ENCODE peak calls at places on chromosomes 1 and 21, in six cellular contexts. R is GM23248, C is astrocyte, N is hepatocyte, Y is HCT116, V is fibroblast of lung. G is an unnamed sample. For H4K20me1, the result is how much of the 10 kb centered on the place peaks cover.

GRCh38 chr1:201015551-201016091 is 7.9 kb downstream of the KIF21B start:
- DNase-seq in N (no peak), V (peak), R (no peak), Y (no peak), C (no peak), G (peak)

GRCh38 chr1:36411674-36412648 is 14.3 kb upstream of the LSM10 start:
- DNase-seq in Y (no peak), C (peak), R (peak), V (peak), N (no peak), G (no peak)

GRCh38 chr1:201503397-201504176 is 3.3 kb downstream of the CSRP1 start:
- DNase-seq in R (peak), N (peak), V (peak), Y (no peak), C (peak), G (peak)

GRCh38 chr1:2115922-2116341 is 65.7 kb downstream of the PRKCZ start:
- DNase-seq in Y (no peak), N (peak), C (peak), V (peak), R (no peak), G (peak)

GRCh38 chr1:223423641-223424233 is 30.5 kb downstream of the CCDC185 start:
- DNase-seq in V (peak), C (no peak), R (peak), N (no peak), Y (peak), G (no peak)

GRCh38 chr1:225253784-225254183 is 174.1 kb downstream of the LBR start:
- DNase-seq in R (peak), N (no peak), C (peak), Y (no peak), V (peak), G (peak)

GRCh38 chr1:67815303-67816095 is 17.8 kb downstream of the GNG12 start:
- DNase-seq in R (no peak), Y (no peak), C (no peak), V (no peak), N (peak), G (no peak)

GRCh38 chr1:213491468-213491867 is 440.4 kb downstream of the RPS6KC1 start:
- DNase-seq in R (no peak), Y (no peak), V (no peak), C (no peak), N (no peak), G (no peak)

GRCh38 chr1:85445906-85446305 is 19.1 kb downstream of the DDAH1 start:
- DNase-seq in Y (no peak), N (no peak), R (peak), C (peak), V (peak), G (no peak)

GRCh38 chr1:192604979-192605620 is 29.5 kb downstream of the RGS1 start:
- DNase-seq in N (no peak), C (peak), Y (no peak), V (peak), R (peak), G (peak)

GRCh38 chr1:63873751-63874150 is 99.9 kb downstream of the ROR1 start:
- DNase-seq in V (peak), Y (no peak), C (peak), N (no peak), R (peak), G (peak)

GRCh38 chr1:221736714-221737113 is 5.2 kb downstream of the DUSP10 start:
- DNase-seq in V (no peak), R (no peak), N (no peak), Y (no peak), C (no peak), G (no peak)

GRCh38 chr1:38025664-38026063 is 13.1 kb downstream of the UTP11 start:
- DNase-seq in C (no peak), V (no peak), Y (no peak), N (no peak), R (no peak), G (peak)

GRCh38 chr1:112396668-112397025 is 633 bp downstream of the CTTNBP2NL start:
- DNase-seq in V (peak), Y (no peak), N (peak), R (peak), C (no peak), G (no peak)

GRCh38 chr1:147177611-147178370 is 5.5 kb upstream of the PRKAB2 start:
- DNase-seq in C (peak), Y (no peak), R (peak), V (peak), N (no peak), G (peak)

GRCh38 chr1:180521474-180522203 is 19.3 kb upstream of the ACBD6 start:
- DNase-seq in V (peak), R (peak), N (peak), C (no peak), Y (peak), G (no peak)

GRCh38 chr1:227033880-227034279 is 93.8 kb downstream of the COQ8A start:
- DNase-seq in Y (no peak), C (no peak), R (no peak), N (no peak), V (no peak), G (no peak)

GRCh38 chr1:162192323-162192678 is 122.8 kb downstream of the NOS1AP start:
- DNase-seq in C (no peak), Y (no peak), V (no peak), N (no peak), R (no peak), G (no peak)

DNA sequence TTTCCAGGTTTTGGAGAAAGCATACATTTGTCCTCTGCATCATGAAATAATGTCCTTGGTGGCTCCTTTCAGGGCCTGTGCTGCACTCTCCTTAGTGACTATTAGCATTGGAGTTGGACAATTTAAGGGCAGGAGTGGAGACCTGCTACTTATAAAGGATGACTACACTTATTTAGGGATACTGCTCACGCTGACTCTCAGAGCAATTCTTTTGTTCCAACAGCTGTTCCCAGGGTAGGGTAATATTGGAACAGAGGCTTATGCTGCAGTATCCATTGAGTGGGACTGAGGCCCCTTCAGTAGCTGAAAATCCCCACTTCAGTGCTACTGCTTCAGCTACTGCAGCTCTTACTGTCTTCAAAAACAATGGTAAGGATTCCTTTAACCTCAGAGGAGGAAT is 84.6 kb downstream of the GPR88 start:
- DNase-seq in N (no peak), R (peak), V (no peak), Y (no peak), C (no peak), G (no peak)
- H2AFZ ChIP-seq in N (no peak), R (no peak), V (no peak), Y (no peak), C (no peak), G (no peak)

GRCh38 chr1:18239671-18240070 is 132.1 kb downstream of the IGSF21 start:
- DNase-seq in R (peak), Y (no peak), N (no peak), V (no peak), C (no peak), G (no peak)

GRCh38 chr1:18238190-18238589 is 130.6 kb downstream of the IGSF21 start:
- DNase-seq in V (no peak), C (no peak), Y (no peak), N (no peak), R (no peak), G (no peak)

GRCh38 chr1:18243503-18244175 is 136.0 kb downstream of the IGSF21 start:
- DNase-seq in R (no peak), N (no peak), V (no peak), Y (no peak), C (no peak), G (no peak)

GRCh38 chr1:18241932-18242331 is 134.3 kb downstream of the IGSF21 start:
- DNase-seq in C (no peak), V (no peak), R (no peak), N (no peak), Y (no peak), G (no peak)

GRCh38 chr1:18240906-18241305 is 133.3 kb downstream of the IGSF21 start:
- DNase-seq in C (no peak), R (no peak), V (no peak), N (peak), Y (no peak), G (no peak)
- H3K27ac ChIP-seq in C (no peak), R (no peak), V (no peak), N (no peak), Y (no peak), G (no peak)

GRCh38 chr21:45118099-45118498 is 43.7 kb downstream of the ADARB1 start:
- DNase-seq in C (no peak), V (no peak), Y (no peak), N (no peak), R (no peak), G (no peak)
- H4K20me1 ChIP-seq in C (under half), V (under half), Y (under half), N (under half), R (under half), G (under half)

GRCh38 chr1:118013336-118013735 is 83.8 kb downstream of the WDR3 start:
- DNase-seq in Y (no peak), C (no peak), R (no peak), N (no peak), V (no peak), G (no peak)
- H2AFZ ChIP-seq in Y (no peak), C (no peak), R (no peak), N (no peak), V (no peak), G (no peak)

GRCh38 chr1:208219098-208219658 is 25.0 kb downstream of the PLXNA2 start:
- DNase-seq in N (no peak), C (no peak), R (peak), Y (no peak), V (no peak), G (no peak)
- H3K27ac ChIP-seq in N (peak), C (peak), R (peak), Y (no peak), V (no peak), G (no peak)

GRCh38 chr21:35021546-35021945 is 27.6 kb downstream of the RUNX1 start:
- DNase-seq in Y (no peak), V (no peak), R (no peak), N (no peak), C (no peak), G (no peak)
- H4K20me1 ChIP-seq in Y (under half), V (under half), R (under half), N (under half), C (half or more), G (under half)

G was measured in osteoblast.